ENCODE peak calls at places on chromosomes 3 and 15, in nine cellular contexts. Y, Z, U, S, M, W, T, F and X are unnamed samples.

GRCh38 chr3:144114767-144115166 is 143.1 kb downstream of the DIPK2A start:
- DNase-seq in S (no peak), M (no peak), F (peak), W (no peak), T (peak), Z (no peak), U (no peak), Y (no peak), X (no peak)

GRCh38 chr3:153614131-153614530 is 452.1 kb downstream of the RAP2B start:
- DNase-seq in W (no peak), M (no peak), F (no peak), T (no peak), U (no peak), S (no peak), Z (no peak), Y (no peak), X (no peak)

GRCh38 chr15:45640610-45641009 is 5.8 kb downstream of the SQOR start:
- DNase-seq in T (peak), Z (no peak), W (peak), U (no peak), F (no peak), M (no peak), S (no peak), Y (peak), X (no peak)

GRCh38 chr15:62112051-62112450 is 45.3 kb downstream of the C2CD4A start:
- DNase-seq in W (no peak), F (no peak), M (no peak), Z (no peak), S (no peak), T (no peak), Y (no peak), U (no peak), X (no peak)

GRCh38 chr15:71386448-71387236 is 271.4 kb downstream of the THSD4 start:
- DNase-seq in T (peak), F (no peak), U (no peak), W (no peak), Y (no peak), M (no peak), S (no peak), Z (peak), X (no peak)

GRCh38 chr3:54165865-54166264 is 43.5 kb downstream of the CACNA2D3 start:
- DNase-seq in U (no peak), W (no peak), F (no peak), M (no peak), Z (no peak), S (no peak), T (no peak), Y (no peak), X (no peak)

GRCh38 chr3:80533553-80533952 is 765.8 kb upstream of the ROBO1 start:
- DNase-seq in S (no peak), Z (no peak), T (no peak), W (no peak), M (no peak), U (no peak), F (no peak), Y (no peak), X (no peak)

GRCh38 chr3:170718848-170719247 is 133.0 kb upstream of the SLC7A14 start:
- DNase-seq in F (no peak), U (no peak), M (no peak), W (no peak), T (no peak), Y (no peak), S (no peak), Z (no peak), X (no peak)

GRCh38 chr15:40087991-40088928 is 20.4 kb downstream of the BMF start:
- DNase-seq in W (no peak), Z (no peak), Y (no peak), S (no peak), M (no peak), T (no peak), U (no peak), F (no peak), X (no peak)

GRCh38 chr3:78025916-78026315 is 986.0 kb downstream of the ROBO2 start:
- DNase-seq in Z (no peak), S (no peak), W (no peak), T (no peak), Y (no peak), U (no peak), F (no peak), M (no peak), X (no peak)

GRCh38 chr15:48939686-48940085 is 24.0 kb downstream of the SHC4 start:
- DNase-seq in F (peak), Y (peak), T (peak), W (peak), M (no peak), S (no peak), Z (no peak), U (no peak), X (no peak)

GRCh38 chr3:8768364-8769087 is 887 bp downstream of the OXTR start:
- DNase-seq in Y (no peak), Z (peak), F (no peak), U (no peak), S (no peak), W (no peak), T (no peak), M (no peak), X (peak)

GRCh38 chr3:179452166-179452544 is 885 bp upstream of the GNB4 start:
- DNase-seq in W (no peak), Z (no peak), S (peak), F (peak), M (no peak), Y (no peak), U (no peak), T (peak), X (no peak)

GRCh38 chr3:62467936-62468722 is 94.8 kb upstream of the FEZF2 start:
- DNase-seq in W (no peak), Y (no peak), U (no peak), F (no peak), M (no peak), Z (no peak), T (no peak), S (no peak), X (no peak)

GRCh38 chr3:172096881-172097420 is 57.6 kb downstream of the FNDC3B start:
- DNase-seq in W (peak), U (no peak), Z (no peak), M (no peak), F (peak), Y (no peak), S (peak), T (peak), X (no peak)

GRCh38 chr3:126320517-126321293 is 36.5 kb downstream of the KLF15 start:
- DNase-seq in T (no peak), Y (no peak), W (no peak), M (no peak), F (no peak), Z (no peak), S (no peak), U (no peak), X (no peak)

GRCh38 chr3:47056705-47057104 is 77.2 kb downstream of the NBEAL2 start:
- DNase-seq in W (no peak), U (no peak), S (no peak), T (no peak), F (no peak), Z (no peak), M (no peak), Y (no peak), X (no peak)

GRCh38 chr3:48155122-48155521 is 33.1 kb downstream of the CDC25A start:
- DNase-seq in M (no peak), F (no peak), W (peak), Z (no peak), Y (peak), U (no peak), S (no peak), T (peak), X (no peak)

GRCh38 chr15:27064080-27064479 is 93.1 kb downstream of the GABRG3 start:
- DNase-seq in W (no peak), Y (no peak), U (no peak), S (no peak), M (no peak), Z (no peak), F (no peak), T (no peak), X (no peak)

GRCh38 chr15:52362497-52362896 is 66.9 kb upstream of the MYO5C start:
- DNase-seq in U (no peak), M (no peak), Z (no peak), T (peak), F (no peak), S (no peak), W (no peak), Y (peak), X (no peak)